ENCODE peak calls at places on chromosomes 3 and 15, in seven cellular contexts. A, O, C, S, Y, V and E are unnamed samples.

GRCh38 chr15:29442532-29442931 is 172.9 kb upstream of the NSMCE3 start:
- DNase-seq in A (no peak), C (no peak), Y (no peak), O (no peak), V (no peak), S (no peak), E (no peak)

GRCh38 chr3:128919988-128920387 is 40.6 kb downstream of the ACAD9 start:
- DNase-seq in C (no peak), O (no peak), S (no peak), Y (no peak), A (no peak), V (no peak), E (no peak)

GRCh38 chr3:119536757-119537156 is 22.7 kb downstream of the CD80 start:
- DNase-seq in V (no peak), C (no peak), S (no peak), Y (no peak), O (no peak), A (no peak), E (no peak)

GRCh38 chr3:129001817-129002572 is 891 bp downstream of the EFCC1 start:
- DNase-seq in O (no peak), A (no peak), S (no peak), V (no peak), C (no peak), Y (no peak), E (no peak)

GRCh38 chr3:172104471-172105072 is 65.2 kb downstream of the FNDC3B start:
- DNase-seq in C (no peak), V (no peak), A (no peak), O (no peak), S (no peak), Y (no peak), E (no peak)

GRCh38 chr15:73957276-73957675 is 31.0 kb downstream of the LOXL1 start:
- DNase-seq in O (no peak), V (peak; percentile 74), A (no peak), C (no peak), S (no peak), Y (no peak), E (no peak)

GRCh38 chr15:55741592-55742497 is 1.1 kb downstream of the PRTG start:
- DNase-seq in Y (no peak), C (no peak), O (no peak), V (no peak), S (no peak), A (peak; percentile 7), E (no peak)

GRCh38 chr3:107285197-107285596 is 92.0 kb upstream of the CCDC54 start:
- DNase-seq in V (no peak), C (no peak), A (no peak), O (peak; percentile 26), S (no peak), Y (peak; percentile 54), E (no peak)

GRCh38 chr3:158105710-158106438 is at the start of gene SHOX2:
- DNase-seq in A (peak; percentile 51), S (peak; percentile 64), Y (no peak), O (peak; percentile 46), V (peak; percentile 82), C (no peak), E (peak; percentile 15)

GRCh38 chr3:148833223-148833622 is 5.6 kb downstream of the CPB1 start:
- DNase-seq in A (no peak), C (no peak), V (no peak), S (no peak), Y (no peak), O (peak; percentile 5), E (no peak)

GRCh38 chr3:139308156-139309017 is 35.4 kb upstream of the MRPS22 start:
- DNase-seq in O (no peak), V (no peak), S (no peak), C (no peak), A (no peak), Y (no peak), E (no peak)

GRCh38 chr3:196914866-196915265 is 27.5 kb downstream of the NCBP2 start:
- DNase-seq in Y (no peak), A (no peak), O (no peak), C (no peak), V (no peak), S (no peak), E (no peak)

GRCh38 chr3:142999881-143000280 is 1.5 kb upstream of the U2SURP start:
- DNase-seq in S (no peak), Y (no peak), A (no peak), C (no peak), V (no peak), O (no peak), E (no peak)

GRCh38 chr3:45092132-45093031 is 53.8 kb downstream of the CDCP1 start:
- DNase-seq in C (peak; percentile 52), V (no peak), S (peak; percentile 65), A (no peak), O (peak; percentile 76), Y (no peak), E (peak; percentile 49)

GRCh38 chr3:16513141-16514020 is at the start of gene RFTN1:
- DNase-seq in C (no peak), V (peak; percentile 92), Y (no peak), A (peak; percentile 43), S (peak; percentile 58), O (peak; percentile 70), E (peak; percentile 73)

GRCh38 chr15:73959801-73960200 is 32.3 kb downstream of the STOML1 start:
- DNase-seq in Y (no peak), C (no peak), A (no peak), O (no peak), V (peak; percentile 43), S (no peak), E (no peak)

GRCh38 chr15:100849021-100849831 is 30.4 kb upstream of the ALDH1A3 start:
- DNase-seq in O (peak; percentile 41), C (no peak), A (no peak), Y (no peak), S (peak; percentile 64), V (peak; percentile 83), E (no peak)
- TF ChIP-seq POLR2A in O (no peak), C (peak; percentile 25), A (no peak), Y (no peak), S (no peak), V (no peak), E (no peak)

DNA sequence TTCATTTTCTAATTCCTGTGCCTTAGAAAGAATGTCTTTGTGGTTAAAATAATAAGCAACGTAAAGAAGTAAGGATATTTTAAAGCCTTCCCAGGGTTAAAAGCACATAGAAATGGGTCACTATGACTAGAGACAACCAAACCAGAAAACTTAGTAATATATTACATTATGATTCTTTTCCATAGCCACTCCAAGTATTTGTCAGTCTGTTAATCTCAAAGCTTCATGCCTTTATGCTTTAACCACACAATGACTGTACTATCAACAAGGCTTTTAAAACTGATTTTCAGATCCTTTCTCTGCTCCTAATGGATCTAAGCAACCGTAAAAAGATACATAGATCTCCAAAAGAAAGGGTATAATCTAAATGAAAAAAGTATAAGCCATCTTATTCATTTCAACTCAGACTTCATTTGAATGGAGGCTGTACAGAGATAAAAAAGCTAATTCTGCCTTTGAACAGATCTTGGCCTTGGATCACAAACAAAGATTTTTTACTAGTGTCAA is 14.4 kb downstream of the SECISBP2L start:
- DNase-seq in C (no peak), Y (no peak), A (no peak), S (no peak), V (no peak), O (peak; percentile 17), E (no peak)
- TF ChIP-seq POLR2A in C (no peak), Y (no peak), A (no peak), S (no peak), V (no peak), O (no peak), E (no peak)

GRCh38 chr3:73624363-73625123 is at the start of gene PDZRN3:
- DNase-seq in S (peak; percentile 65), O (peak; percentile 82), Y (peak; percentile 34), C (no peak), A (peak; percentile 54), V (no peak), E (peak; percentile 17)
- TF ChIP-seq POLR2A in S (no peak), O (peak; percentile 71), Y (no peak), C (no peak), A (no peak), V (no peak), E (peak; percentile 62)

GRCh38 chr15:44712108-44713005 is 1.0 kb downstream of the B2M start:
- DNase-seq in S (peak; percentile 73), A (peak; percentile 88), C (peak; percentile 54), Y (no peak), V (peak; percentile 84), O (peak; percentile 87), E (peak; percentile 21)
- TF ChIP-seq POLR2A in S (peak; percentile 84), A (peak; percentile 32), C (no peak), Y (no peak), V (no peak), O (no peak), E (no peak)

GRCh38 chr3:177359601-177360357 is 162.5 kb upstream of the TBL1XR1 start:
- DNase-seq in V (peak; percentile 99), O (peak; percentile 99), Y (peak; percentile 85), S (peak; percentile 97), A (peak; percentile 97), C (peak; percentile 98), E (peak; percentile 81)
- TF ChIP-seq POLR2A in V (peak; percentile 68), O (peak; percentile 28), Y (peak; percentile 17), S (peak; percentile 79), A (no peak), C (no peak), E (peak; percentile 17)